ENCODE peak calls at places on chromosome 10, in seven cellular contexts. A, W, J, Q, N, V and D are unnamed samples.

GRCh38 chr10:74842301-74842700 is 15.9 kb downstream of the KAT6B start:
- DNase-seq in A (no peak), W (no peak), J (no peak), Q (no peak), N (no peak), V (no peak), D (no peak)

GRCh38 chr10:100747826-100748231 is 2.4 kb downstream of the PAX2 start:
- DNase-seq in A (no peak), W (no peak), J (no peak), Q (no peak), N (no peak), V (no peak), D (no peak)

GRCh38 chr10:86684305-86684704 is 16.0 kb downstream of the LDB3 start:
- DNase-seq in A (peak; percentile 83), W (no peak), J (no peak), Q (no peak), N (peak; percentile 84), V (peak; percentile 71), D (no peak)

GRCh38 chr10:43212043-43212721 is 54.7 kb downstream of the RASGEF1A start:
- DNase-seq in A (no peak), W (no peak), J (no peak), Q (no peak), N (peak; percentile 44), V (peak; percentile 34), D (no peak)

GRCh38 chr10:129191848-129192247 is 275.2 kb upstream of the MGMT start:
- DNase-seq in A (no peak), W (no peak), J (no peak), Q (no peak), N (peak; percentile 72), V (peak; percentile 50), D (no peak)

GRCh38 chr10:966466-967235 is 21.6 kb upstream of the GTPBP4 start:
- DNase-seq in A (no peak), W (no peak), J (no peak), Q (no peak), N (no peak), V (no peak), D (no peak)

GRCh38 chr10:131638481-131639278 is 262.1 kb upstream of the PPP2R2D start:
- DNase-seq in A (no peak), W (no peak), J (no peak), Q (no peak), N (no peak), V (no peak), D (no peak)

GRCh38 chr10:14608381-14609001 is 166.2 kb downstream of the FAM107B start:
- DNase-seq in A (no peak), W (no peak), J (no peak), Q (no peak), N (no peak), V (no peak), D (no peak)

GRCh38 chr10:5618829-5619228 is 47.6 kb downstream of the ASB13 start:
- DNase-seq in A (no peak), W (no peak), J (no peak), Q (no peak), N (peak; percentile 87), V (peak; percentile 63), D (no peak)

GRCh38 chr10:111732116-111732785 is 451.3 kb downstream of the GPAM start:
- DNase-seq in A (no peak), W (no peak), J (no peak), Q (no peak), N (no peak), V (no peak), D (no peak)

GRCh38 chr10:22219308-22219707 is 1.5 kb upstream of the EBLN1 start:
- DNase-seq in A (no peak), W (no peak), J (no peak), Q (no peak), N (no peak), V (no peak), D (no peak)

GRCh38 chr10:132404911-132405462 is 8.0 kb downstream of the PWWP2B start:
- DNase-seq in A (peak; percentile 23), W (no peak), J (no peak), Q (no peak), N (no peak), V (no peak), D (no peak)

GRCh38 chr10:46028584-46029570 is 1.5 kb downstream of the NCOA4 start:
- DNase-seq in A (no peak), W (peak; percentile 85), J (no peak), Q (peak; percentile 21), N (no peak), V (no peak), D (no peak)

GRCh38 chr10:58107506-58107905 is 160.2 kb downstream of the IPMK start:
- DNase-seq in A (no peak), W (no peak), J (no peak), Q (no peak), N (no peak), V (no peak), D (peak; percentile 42)

GRCh38 chr10:34821587-34822585 is 6.8 kb upstream of the PARD3 start:
- DNase-seq in A (no peak), W (peak; percentile 53), J (no peak), Q (no peak), N (no peak), V (no peak), D (no peak)

GRCh38 chr10:100715445-100716385 is 29.7 kb upstream of the PAX2 start:
- DNase-seq in A (no peak), W (no peak), J (no peak), Q (no peak), N (peak; percentile 32), V (no peak), D (no peak)

GRCh38 chr10:43137701-43137970 is 609 bp upstream of the CSGALNACT2 start:
- DNase-seq in A (peak; percentile 60), W (no peak), J (no peak), Q (no peak), N (no peak), V (peak; percentile 52), D (no peak)

GRCh38 chr10:126504051-126504760 is 115.9 kb upstream of the ADAM12 start:
- DNase-seq in A (peak; percentile 31), W (peak; percentile 44), J (no peak), Q (no peak), N (no peak), V (peak; percentile 16), D (no peak)

GRCh38 chr10:132808568-132809236 is 22.8 kb upstream of the NKX6-2 start:
- DNase-seq in A (peak; percentile 16), W (no peak), J (no peak), Q (no peak), N (no peak), V (peak; percentile 12), D (no peak)

GRCh38 chr10:102120987-102121738 is 995 bp upstream of the LDB1 start:
- DNase-seq in A (peak; percentile 56), W (no peak), J (peak; percentile 43), Q (no peak), N (peak; percentile 96), V (peak; percentile 49), D (no peak)
- H3K4me3 ChIP-seq in A (peak overlapping the region; percentile 87), W (peak overlapping the region; percentile 74), J (peak overlapping the region; percentile 93), Q (peak overlapping the region; percentile 90), N (peak overlapping the region; percentile 90), V (peak overlapping the region; percentile 81), D (peak overlapping the region; percentile 91)

GRCh38 chr10:69364232-69364631 is 52.5 kb downstream of the TACR2 start:
- DNase-seq in A (no peak), W (no peak), J (no peak), Q (no peak), N (no peak), V (no peak), D (no peak)
- TF ChIP-seq CTCF in A (no peak), W (no peak), J (no peak), Q (no peak), N (no peak), V (peak; percentile 16), D (no peak)

DNA sequence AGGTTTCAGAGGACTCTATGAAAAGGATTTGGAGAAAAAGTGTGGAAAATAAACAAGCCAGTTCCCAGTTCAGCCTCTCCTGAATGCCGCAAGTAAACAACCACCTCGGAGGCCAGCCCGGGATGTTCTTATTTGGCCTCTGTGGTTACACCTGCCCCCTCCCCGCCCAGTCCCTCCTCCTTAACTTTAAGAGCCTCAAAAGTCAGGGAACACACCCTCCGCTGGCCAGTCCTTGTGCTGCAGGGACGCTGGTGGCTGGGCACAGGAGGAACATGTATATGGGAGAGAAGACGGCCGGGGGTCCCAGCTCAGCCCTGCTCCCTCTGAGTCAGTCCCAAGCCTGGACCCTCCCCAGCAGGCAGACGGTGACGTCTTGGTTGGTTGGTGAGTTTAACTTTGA is 6.1 kb downstream of the CHST3 start:
- DNase-seq in A (no peak), W (peak; percentile 59), J (no peak), Q (no peak), N (peak; percentile 75), V (no peak), D (no peak)
- H3K4me3 ChIP-seq in A (no peak overlapping the region), W (no peak overlapping the region), J (no peak overlapping the region), Q (no peak overlapping the region), N (no peak overlapping the region), V (no peak overlapping the region), D (no peak overlapping the region)

GRCh38 chr10:33553951-33554571 is 219.6 kb upstream of the NRP1 start:
- DNase-seq in A (no peak), W (no peak), J (no peak), Q (no peak), N (no peak), V (no peak), D (no peak)
- TF ChIP-seq CTCF in A (no peak), W (no peak), J (no peak), Q (no peak), N (no peak), V (no peak), D (no peak)

GRCh38 chr10:63862860-63863259 is 341.7 kb downstream of the REEP3 start:
- DNase-seq in A (no peak), W (no peak), J (no peak), Q (no peak), N (no peak), V (no peak), D (no peak)

GRCh38 chr10:63865210-63865609 is 344.0 kb downstream of the REEP3 start:
- DNase-seq in A (no peak), W (no peak), J (no peak), Q (no peak), N (no peak), V (no peak), D (no peak)

GRCh38 chr10:63866747-63867140 is 345.5 kb downstream of the REEP3 start:
- DNase-seq in A (no peak), W (no peak), J (no peak), Q (no peak), N (no peak), V (no peak), D (no peak)

GRCh38 chr10:63866075-63866746 is 345.0 kb downstream of the REEP3 start:
- DNase-seq in A (peak; percentile 39), W (no peak), J (no peak), Q (peak; percentile 4), N (peak; percentile 64), V (no peak), D (peak; percentile 9)
- H3K4me3 ChIP-seq in A (peak overlapping the region; percentile 8), W (no peak overlapping the region), J (peak overlapping the region; percentile 19), Q (no peak overlapping the region), N (no peak overlapping the region), V (no peak overlapping the region), D (no peak overlapping the region)